ENCODE peak calls at places on chromosome X, in five cellular contexts. One of them, this sample, is unnamed. For H3K36me3, the result is how much of the 10 kb centered on the place peaks cover.

GRCh38 chrX:68942141-68942540 is 113.3 kb downstream of the EFNB1 start:
- DNase-seq in gastrocnemius medialis: no peak
- DNase-seq in testis: no peak
- DNase-seq in ovary: no peak
- DNase-seq in suprapubic skin: no peak
- DNase-seq in this sample: no peak

GRCh38 chrX:24110049-24110448 is 39.5 kb upstream of the ZFX start:
- DNase-seq in suprapubic skin: no peak
- DNase-seq in ovary: no peak
- DNase-seq in gastrocnemius medialis: no peak
- DNase-seq in testis: no peak
- DNase-seq in this sample: no peak

GRCh38 chrX:150361070-150361776 is 1.9 kb upstream of the MAMLD1 start:
- DNase-seq in testis: peak
- DNase-seq in gastrocnemius medialis: no peak
- DNase-seq in suprapubic skin: no peak
- DNase-seq in ovary: peak
- DNase-seq in this sample: no peak

GRCh38 chrX:70046978-70047377 is 2.8 kb downstream of the AWAT2 start:
- DNase-seq in ovary: no peak
- DNase-seq in suprapubic skin: no peak
- DNase-seq in testis: no peak
- DNase-seq in gastrocnemius medialis: no peak
- DNase-seq in this sample: no peak

GRCh38 chrX:3252744-3253143 is 93.7 kb downstream of the MXRA5 start:
- DNase-seq in ovary: no peak
- DNase-seq in gastrocnemius medialis: no peak
- DNase-seq in suprapubic skin: no peak
- DNase-seq in testis: no peak
- DNase-seq in this sample: no peak

GRCh38 chrX:39855748-39856129 is 242.0 kb downstream of the BCOR start:
- DNase-seq in gastrocnemius medialis: no peak
- DNase-seq in ovary: no peak
- DNase-seq in suprapubic skin: no peak
- DNase-seq in testis: no peak
- DNase-seq in this sample: no peak

GRCh38 chrX:129719268-129719667 is 19.5 kb upstream of the XPNPEP2 start:
- DNase-seq in ovary: no peak
- DNase-seq in suprapubic skin: no peak
- DNase-seq in testis: no peak
- DNase-seq in gastrocnemius medialis: no peak
- DNase-seq in this sample: no peak

GRCh38 chrX:68832101-68832416 is 3.2 kb downstream of the EFNB1 start:
- DNase-seq in gastrocnemius medialis: no peak
- DNase-seq in suprapubic skin: peak
- DNase-seq in ovary: peak
- DNase-seq in testis: peak
- DNase-seq in this sample: no peak

GRCh38 chrX:13101439-13102139 is 57.2 kb upstream of the FAM9C start:
- DNase-seq in testis: peak
- DNase-seq in gastrocnemius medialis: peak
- DNase-seq in ovary: peak
- DNase-seq in suprapubic skin: peak
- DNase-seq in this sample: peak

GRCh38 chrX:54182194-54182863 is 725 bp downstream of the FAM120C start:
- DNase-seq in ovary: peak
- DNase-seq in gastrocnemius medialis: peak
- DNase-seq in suprapubic skin: no peak
- DNase-seq in testis: peak
- DNase-seq in this sample: peak

GRCh38 chrX:111282141-111282540 is 11.9 kb upstream of the CAPN6 start:
- DNase-seq in gastrocnemius medialis: no peak
- DNase-seq in testis: no peak
- DNase-seq in suprapubic skin: no peak
- DNase-seq in ovary: no peak
- DNase-seq in this sample: no peak

GRCh38 chrX:106286053-106286650 is 118.0 kb downstream of the PWWP3B start:
- DNase-seq in ovary: no peak
- DNase-seq in testis: no peak
- DNase-seq in suprapubic skin: no peak
- DNase-seq in gastrocnemius medialis: no peak
- DNase-seq in this sample: no peak

GRCh38 chrX:129637217-129638109 is 17.3 kb downstream of the APLN start:
- DNase-seq in gastrocnemius medialis: peak
- DNase-seq in suprapubic skin: no peak
- DNase-seq in ovary: peak
- DNase-seq in testis: peak
- DNase-seq in this sample: peak

GRCh38 chrX:20414066-20414465 is 147.4 kb upstream of the RPS6KA3 start:
- DNase-seq in gastrocnemius medialis: no peak
- DNase-seq in suprapubic skin: no peak
- DNase-seq in ovary: no peak
- DNase-seq in testis: no peak
- DNase-seq in this sample: no peak

GRCh38 chrX:11137543-11138139 is 26.5 kb downstream of the HCCS start:
- DNase-seq in suprapubic skin: no peak
- DNase-seq in gastrocnemius medialis: no peak
- DNase-seq in testis: no peak
- DNase-seq in ovary: no peak
- DNase-seq in this sample: no peak

GRCh38 chrX:143788265-143788664 is 67.7 kb upstream of the SPANXN2 start:
- DNase-seq in suprapubic skin: no peak
- DNase-seq in ovary: no peak
- DNase-seq in testis: peak
- DNase-seq in gastrocnemius medialis: no peak
- DNase-seq in this sample: no peak

GRCh38 chrX:38578152-38578551 is 16.8 kb downstream of the TSPAN7 start:
- DNase-seq in gastrocnemius medialis: no peak
- DNase-seq in testis: no peak
- DNase-seq in suprapubic skin: no peak
- DNase-seq in ovary: no peak
- DNase-seq in this sample: no peak

GRCh38 chrX:43750248-43750676 is 94.2 kb downstream of the MAOA start:
- DNase-seq in suprapubic skin: peak
- DNase-seq in testis: peak
- DNase-seq in ovary: peak
- DNase-seq in gastrocnemius medialis: peak
- DNase-seq in this sample: peak

GRCh38 chrX:115058276-115058675 is 40.9 kb upstream of the IL13RA2 start:
- DNase-seq in ovary: no peak
- DNase-seq in suprapubic skin: no peak
- DNase-seq in testis: no peak
- DNase-seq in gastrocnemius medialis: no peak
- DNase-seq in this sample: no peak

GRCh38 chrX:2502668-2503519 is 2.1 kb upstream of the DHRSX start:
- DNase-seq in testis: no peak
- DNase-seq in gastrocnemius medialis: no peak
- DNase-seq in ovary: no peak
- DNase-seq in suprapubic skin: no peak
- DNase-seq in this sample: no peak

GRCh38 chrX:42456301-42456700 is 321.7 kb downstream of the PPP1R2C start:
- DNase-seq in ovary: no peak
- DNase-seq in gastrocnemius medialis: no peak
- DNase-seq in testis: no peak
- DNase-seq in suprapubic skin: no peak
- DNase-seq in this sample: no peak

GRCh38 chrX:103310592-103311400 is at the start of gene BEX2:
- DNase-seq in ovary: peak
- DNase-seq in suprapubic skin: peak
- DNase-seq in testis: peak
- DNase-seq in gastrocnemius medialis: peak
- DNase-seq in this sample: peak

GRCh38 chrX:74450803-74451449 is 29.6 kb downstream of the SLC16A2 start:
- DNase-seq in ovary: no peak
- DNase-seq in gastrocnemius medialis: no peak
- DNase-seq in suprapubic skin: no peak
- DNase-seq in testis: no peak
- DNase-seq in this sample: no peak

GRCh38 chrX:16851827-16852226 is 18.3 kb downstream of the RBBP7 start:
- DNase-seq in suprapubic skin: no peak
- DNase-seq in ovary: no peak
- DNase-seq in testis: no peak
- DNase-seq in gastrocnemius medialis: no peak
- DNase-seq in this sample: no peak
- H3K36me3 ChIP-seq in suprapubic skin: under half
- H3K36me3 ChIP-seq in ovary: under half
- H3K36me3 ChIP-seq in testis: under half
- H3K36me3 ChIP-seq in gastrocnemius medialis: half or more
- H3K36me3 ChIP-seq in this sample: under half

GRCh38 chrX:66018585-66019309 is 21.1 kb downstream of the VSIG4 start:
- DNase-seq in testis: no peak
- DNase-seq in gastrocnemius medialis: no peak
- DNase-seq in suprapubic skin: no peak
- DNase-seq in ovary: no peak
- DNase-seq in this sample: no peak
- H3K4me3 ChIP-seq in testis: no peak
- H3K4me3 ChIP-seq in gastrocnemius medialis: no peak
- H3K4me3 ChIP-seq in suprapubic skin: no peak
- H3K4me3 ChIP-seq in ovary: no peak
- H3K4me3 ChIP-seq in this sample: no peak

GRCh38 chrX:154515803-154516654 is at the start of gene FAM3A:
- DNase-seq in testis: peak
- DNase-seq in ovary: peak
- DNase-seq in suprapubic skin: peak
- DNase-seq in gastrocnemius medialis: peak
- DNase-seq in this sample: peak
- TF ChIP-seq POLR2A in testis: peak
- TF ChIP-seq POLR2A in ovary: peak
- TF ChIP-seq POLR2A in suprapubic skin: peak
- TF ChIP-seq POLR2A in gastrocnemius medialis: peak
- TF ChIP-seq POLR2A in this sample: peak

DNA sequence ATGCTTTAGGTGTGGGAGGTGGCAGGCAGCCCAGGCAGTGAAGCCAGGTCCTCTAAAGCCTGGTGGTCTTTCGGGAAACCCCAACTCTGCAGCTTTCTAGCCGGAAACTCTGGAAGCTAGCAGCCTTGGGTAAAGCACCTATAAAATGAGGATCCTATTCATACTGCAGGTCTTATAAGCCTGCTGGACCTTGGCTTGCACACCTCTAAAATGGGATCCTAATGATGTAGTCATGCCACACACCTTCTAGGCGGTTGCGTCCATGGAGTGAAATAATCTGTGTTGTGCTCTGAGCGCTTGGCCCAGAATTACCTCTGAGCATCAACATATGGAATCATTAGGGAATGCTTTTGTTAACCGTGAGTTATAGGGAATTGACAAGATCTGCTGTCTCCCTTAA is 36.0 kb upstream of the STS start:
- DNase-seq in ovary: no peak
- DNase-seq in suprapubic skin: no peak
- DNase-seq in testis: no peak
- DNase-seq in gastrocnemius medialis: no peak
- DNase-seq in this sample: no peak
- H3K36me3 ChIP-seq in ovary: under half
- H3K36me3 ChIP-seq in suprapubic skin: under half
- H3K36me3 ChIP-seq in testis: under half
- H3K36me3 ChIP-seq in gastrocnemius medialis: under half
- H3K36me3 ChIP-seq in this sample: under half

DNA sequence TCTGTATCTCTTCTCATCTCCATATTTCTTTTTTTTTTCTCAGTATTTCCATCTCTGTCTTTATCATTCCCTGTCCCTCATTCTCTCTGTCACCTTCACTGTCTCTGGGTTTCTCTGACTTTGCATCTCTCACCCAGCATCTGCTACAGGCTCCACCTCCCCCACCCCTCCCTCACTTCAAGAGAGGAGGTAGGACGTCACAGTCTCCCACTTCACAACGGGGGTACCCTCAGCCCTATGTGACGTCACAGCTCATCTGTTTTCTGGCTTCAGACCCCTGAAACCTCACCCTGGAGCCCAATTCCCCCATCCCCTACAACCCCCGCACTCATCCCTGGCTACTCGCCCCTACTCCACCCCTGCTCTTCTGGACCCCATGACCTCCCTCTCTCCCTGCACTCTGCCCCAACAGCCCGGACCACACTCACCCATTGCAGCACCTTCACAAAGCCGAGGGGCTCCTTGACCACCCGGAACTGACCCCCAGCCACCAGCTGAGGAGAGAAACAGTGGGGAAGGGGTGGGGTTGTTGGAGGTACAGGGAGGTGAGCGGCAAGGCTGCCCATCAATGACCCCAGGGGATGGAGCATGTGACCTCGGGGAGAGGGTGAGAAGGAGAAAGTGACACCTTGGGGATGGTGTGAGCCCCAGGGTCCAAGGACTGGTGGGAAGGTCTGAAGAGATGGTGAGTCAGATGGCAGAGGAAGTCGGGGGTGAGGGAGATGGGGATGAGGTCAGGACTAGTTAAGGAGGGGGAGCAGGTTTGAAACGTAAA is 1.3 kb downstream of the SYP start:
- DNase-seq in ovary: no peak
- DNase-seq in testis: no peak
- DNase-seq in suprapubic skin: no peak
- DNase-seq in gastrocnemius medialis: no peak
- DNase-seq in this sample: no peak
- H3K4me3 ChIP-seq in ovary: no peak
- H3K4me3 ChIP-seq in testis: no peak
- H3K4me3 ChIP-seq in suprapubic skin: no peak
- H3K4me3 ChIP-seq in gastrocnemius medialis: no peak
- H3K4me3 ChIP-seq in this sample: no peak

DNA sequence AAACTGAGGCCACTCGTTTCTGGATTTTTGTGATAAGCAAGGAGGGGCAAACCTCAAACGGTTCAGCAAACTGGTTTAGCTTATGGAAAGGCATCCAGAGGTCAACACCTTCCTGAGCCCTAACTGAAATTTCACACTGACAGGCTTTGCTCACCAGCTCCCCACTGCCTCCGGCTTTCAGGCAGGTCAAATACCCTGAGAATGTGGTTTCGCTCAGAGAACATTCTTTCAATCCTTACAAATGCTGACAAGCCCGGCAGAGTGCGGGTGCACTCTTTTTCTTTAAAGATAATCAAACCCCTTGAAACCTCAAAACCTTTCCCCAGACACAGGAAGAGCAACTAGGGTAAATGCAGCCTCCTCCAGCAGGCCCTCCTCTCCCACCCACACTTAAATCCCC is 41.5 kb downstream of the CD40LG start:
- DNase-seq in gastrocnemius medialis: no peak
- DNase-seq in suprapubic skin: no peak
- DNase-seq in ovary: no peak
- DNase-seq in testis: no peak
- DNase-seq in this sample: no peak
- TF ChIP-seq POLR2A in gastrocnemius medialis: no peak
- TF ChIP-seq POLR2A in suprapubic skin: no peak
- TF ChIP-seq POLR2A in ovary: no peak
- TF ChIP-seq POLR2A in testis: no peak
- TF ChIP-seq POLR2A in this sample: no peak

This sample was measured in breast epithelium.